ENCODE peak calls at places on chromosome 3, in four cellular contexts. A is small intestine, E is cerebellum, D is astrocyte of the spinal cord. J is an unnamed sample.

GRCh38 chr3:146195605-146196004 is 34.6 kb upstream of the PLOD2 start:
- DNase-seq in A (no peak), E (no peak), D (no peak), J (no peak)

GRCh38 chr3:4687167-4687566 is 194.0 kb downstream of the ITPR1 start:
- DNase-seq in D (no peak), E (no peak), A (no peak), J (no peak)

GRCh38 chr3:15654096-15654495 is 52.6 kb downstream of the BTD start:
- DNase-seq in D (no peak), A (no peak), E (no peak), J (no peak)

GRCh38 chr3:149536429-149536828 is 61.9 kb downstream of the TM4SF4 start:
- DNase-seq in D (peak; percentile 75), E (peak; percentile 52), A (no peak), J (no peak)

GRCh38 chr3:57983734-57984518 is 24.3 kb upstream of the FLNB start:
- DNase-seq in E (no peak), D (peak; percentile 82), A (peak; percentile 98), J (peak; percentile 81)

GRCh38 chr3:54826255-54826691 is 101.6 kb downstream of the LRTM1 start:
- DNase-seq in D (peak; percentile 12), A (no peak), E (no peak), J (no peak)

GRCh38 chr3:69420781-69421520 is 35.1 kb upstream of the FRMD4B start:
- DNase-seq in E (no peak), A (no peak), D (no peak), J (no peak)

GRCh38 chr3:23779841-23780240 is 25.9 kb upstream of the UBE2E1 start:
- DNase-seq in E (no peak), D (no peak), A (no peak), J (no peak)

GRCh38 chr3:97010881-97011657 is 196.7 kb downstream of the EPHA6 start:
- DNase-seq in D (no peak), E (no peak), A (no peak), J (no peak)

GRCh38 chr3:56801597-56802410 is at the start of gene ARHGEF3:
- DNase-seq in E (peak; percentile 95), A (peak; percentile 84), D (peak; percentile 78), J (peak; percentile 70)

GRCh38 chr3:120418866-120419490 is 31.8 kb downstream of the FSTL1 start:
- DNase-seq in A (peak; percentile 77), E (peak; percentile 85), D (no peak), J (no peak)

GRCh38 chr3:50583897-50584296 is 14.6 kb downstream of the HEMK1 start:
- DNase-seq in E (no peak), A (no peak), D (no peak), J (peak; percentile 96)

GRCh38 chr3:160893207-160893606 is 137.2 kb downstream of the PPM1L start:
- DNase-seq in D (no peak), A (no peak), E (no peak), J (no peak)

GRCh38 chr3:192875971-192876565 is 41.6 kb downstream of the MB21D2 start:
- DNase-seq in E (no peak), D (no peak), A (no peak), J (no peak)

GRCh38 chr3:144289057-144289456 is 317.4 kb downstream of the DIPK2A start:
- DNase-seq in A (no peak), D (no peak), E (no peak), J (no peak)

GRCh38 chr3:170277833-170278586 is 55.8 kb downstream of the PRKCI start:
- DNase-seq in A (peak; percentile 62), D (peak; percentile 41), E (no peak), J (no peak)

GRCh38 chr3:154023148-154023547 is 98.0 kb upstream of the ARHGEF26 start:
- DNase-seq in E (no peak), A (peak; percentile 14), D (no peak), J (no peak)

J was measured in lower leg skin.